ENCODE peak calls at places on chromosomes 13 and 19, in seven cellular contexts. One of them, this sample, is unnamed.

GRCh38 chr13:66312312-66313087 is 917.6 kb downstream of the PCDH9 start:
- DNase-seq in fibroblast of villous mesenchyme: peak
- DNase-seq in mammary epithelial cell: no peak
- DNase-seq in astrocyte: peak
- DNase-seq in A549: peak
- DNase-seq in astrocyte of the spinal cord: peak
- DNase-seq in mesendoderm: no peak
- DNase-seq in this sample: peak

GRCh38 chr19:30069535-30070197 is 127.6 kb downstream of the URI1 start:
- DNase-seq in fibroblast of villous mesenchyme: no peak
- DNase-seq in mammary epithelial cell: no peak
- DNase-seq in astrocyte: no peak
- DNase-seq in A549: no peak
- DNase-seq in astrocyte of the spinal cord: no peak
- DNase-seq in mesendoderm: no peak
- DNase-seq in this sample: no peak

GRCh38 chr19:49771674-49772139 is 4.9 kb downstream of the AP2A1 start:
- DNase-seq in fibroblast of villous mesenchyme: no peak
- DNase-seq in mammary epithelial cell: no peak
- DNase-seq in astrocyte: no peak
- DNase-seq in A549: no peak
- DNase-seq in astrocyte of the spinal cord: no peak
- DNase-seq in mesendoderm: no peak
- DNase-seq in this sample: no peak

GRCh38 chr19:5936308-5936980 is 22.4 kb downstream of the CAPS start:
- DNase-seq in fibroblast of villous mesenchyme: no peak
- DNase-seq in mammary epithelial cell: no peak
- DNase-seq in astrocyte: no peak
- DNase-seq in A549: no peak
- DNase-seq in astrocyte of the spinal cord: no peak
- DNase-seq in mesendoderm: no peak
- DNase-seq in this sample: no peak

GRCh38 chr19:35715355-35715809 is 2.4 kb upstream of the KMT2B start:
- DNase-seq in fibroblast of villous mesenchyme: no peak
- DNase-seq in mammary epithelial cell: no peak
- DNase-seq in astrocyte: no peak
- DNase-seq in A549: no peak
- DNase-seq in astrocyte of the spinal cord: no peak
- DNase-seq in mesendoderm: no peak
- DNase-seq in this sample: no peak

GRCh38 chr13:43132228-43132627 is 108.8 kb downstream of the DNAJC15 start:
- DNase-seq in fibroblast of villous mesenchyme: peak
- DNase-seq in mammary epithelial cell: peak
- DNase-seq in astrocyte: peak
- DNase-seq in A549: peak
- DNase-seq in astrocyte of the spinal cord: peak
- DNase-seq in mesendoderm: peak
- DNase-seq in this sample: peak

GRCh38 chr13:52925775-52926285 is 77.4 kb upstream of the PCDH8 start:
- DNase-seq in fibroblast of villous mesenchyme: no peak
- DNase-seq in mammary epithelial cell: peak
- DNase-seq in astrocyte: no peak
- DNase-seq in A549: no peak
- DNase-seq in astrocyte of the spinal cord: no peak
- DNase-seq in mesendoderm: no peak
- DNase-seq in this sample: no peak

GRCh38 chr19:10122066-10122465 is 2.4 kb upstream of the EIF3G start:
- DNase-seq in fibroblast of villous mesenchyme: peak
- DNase-seq in mammary epithelial cell: no peak
- DNase-seq in astrocyte: peak
- DNase-seq in A549: no peak
- DNase-seq in astrocyte of the spinal cord: peak
- DNase-seq in mesendoderm: no peak
- DNase-seq in this sample: no peak

GRCh38 chr19:37930416-37930815 is 23.4 kb downstream of the SIPA1L3 start:
- DNase-seq in fibroblast of villous mesenchyme: no peak
- DNase-seq in mammary epithelial cell: no peak
- DNase-seq in astrocyte: peak
- DNase-seq in A549: no peak
- DNase-seq in astrocyte of the spinal cord: no peak
- DNase-seq in mesendoderm: no peak
- DNase-seq in this sample: peak

DNA sequence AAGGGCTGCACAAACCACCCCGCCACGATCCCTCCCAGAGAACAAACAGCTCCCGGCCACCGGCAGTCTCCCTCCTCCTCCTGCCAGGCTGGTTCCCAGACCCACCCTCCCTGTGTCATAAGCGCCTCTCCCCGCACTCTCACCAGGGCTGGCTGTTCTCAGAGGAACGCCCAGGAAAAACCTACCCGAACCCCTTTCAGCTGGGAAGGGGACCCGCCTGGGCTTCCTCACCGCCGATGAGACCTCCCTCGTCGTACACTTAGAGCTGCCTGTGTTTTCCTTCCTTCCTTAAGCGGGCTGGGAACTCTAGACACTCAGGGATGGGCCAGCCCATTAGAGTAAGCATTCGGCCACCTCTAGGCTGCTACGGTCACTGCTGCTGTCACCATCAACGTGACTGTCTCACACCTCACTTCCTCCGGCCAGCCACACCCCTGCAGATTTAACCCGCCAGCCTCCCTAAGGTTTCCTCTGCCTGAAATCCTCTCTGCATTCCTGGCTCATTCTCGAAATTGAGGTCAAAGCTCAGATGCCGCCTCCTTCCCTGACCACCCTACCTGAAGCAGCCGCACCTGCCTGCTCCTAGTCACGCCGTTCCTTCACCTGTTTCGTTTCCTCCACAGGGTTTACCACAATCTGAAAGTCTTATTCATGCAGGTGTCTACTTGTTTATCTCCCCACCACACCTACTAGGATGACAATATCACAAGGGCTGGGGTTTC is 6.3 kb upstream of the RDH13 start:
- DNase-seq in fibroblast of villous mesenchyme: no peak
- DNase-seq in mammary epithelial cell: peak
- DNase-seq in astrocyte: no peak
- DNase-seq in A549: peak
- DNase-seq in astrocyte of the spinal cord: peak
- DNase-seq in mesendoderm: peak
- DNase-seq in this sample: no peak
- H3K4me3 ChIP-seq in fibroblast of villous mesenchyme: no peak
- H3K4me3 ChIP-seq in mammary epithelial cell: peak
- H3K4me3 ChIP-seq in astrocyte: no peak
- H3K4me3 ChIP-seq in A549: peak
- H3K4me3 ChIP-seq in astrocyte of the spinal cord: no peak
- H3K4me3 ChIP-seq in mesendoderm: peak
- H3K4me3 ChIP-seq in this sample: no peak

GRCh38 chr19:48735031-48735615 is 5.3 kb downstream of the RASIP1 start:
- DNase-seq in fibroblast of villous mesenchyme: no peak
- DNase-seq in mammary epithelial cell: no peak
- DNase-seq in astrocyte: peak
- DNase-seq in A549: peak
- DNase-seq in astrocyte of the spinal cord: peak
- DNase-seq in mesendoderm: peak
- DNase-seq in this sample: peak
- H3K4me3 ChIP-seq in fibroblast of villous mesenchyme: peak
- H3K4me3 ChIP-seq in mammary epithelial cell: no peak
- H3K4me3 ChIP-seq in astrocyte: peak
- H3K4me3 ChIP-seq in A549: peak
- H3K4me3 ChIP-seq in astrocyte of the spinal cord: peak
- H3K4me3 ChIP-seq in mesendoderm: peak
- H3K4me3 ChIP-seq in this sample: peak

GRCh38 chr19:58387338-58388174 is 487 bp downstream of the RPS5 start:
- DNase-seq in fibroblast of villous mesenchyme: no peak
- DNase-seq in mammary epithelial cell: no peak
- DNase-seq in astrocyte: no peak
- DNase-seq in A549: no peak
- DNase-seq in astrocyte of the spinal cord: no peak
- DNase-seq in mesendoderm: peak
- DNase-seq in this sample: peak

GRCh38 chr19:58386166-58386575 is 898 bp upstream of the RPS5 start:
- DNase-seq in fibroblast of villous mesenchyme: no peak
- DNase-seq in mammary epithelial cell: no peak
- DNase-seq in astrocyte: no peak
- DNase-seq in A549: no peak
- DNase-seq in astrocyte of the spinal cord: no peak
- DNase-seq in mesendoderm: no peak
- DNase-seq in this sample: no peak

GRCh38 chr19:58386576-58387337 is at the start of gene RPS5:
- DNase-seq in fibroblast of villous mesenchyme: peak
- DNase-seq in mammary epithelial cell: peak
- DNase-seq in astrocyte: peak
- DNase-seq in A549: peak
- DNase-seq in astrocyte of the spinal cord: peak
- DNase-seq in mesendoderm: peak
- DNase-seq in this sample: peak

GRCh38 chr19:58385313-58386165 is 1.5 kb upstream of the RPS5 start:
- DNase-seq in fibroblast of villous mesenchyme: no peak
- DNase-seq in mammary epithelial cell: no peak
- DNase-seq in astrocyte: no peak
- DNase-seq in A549: no peak
- DNase-seq in astrocyte of the spinal cord: no peak
- DNase-seq in mesendoderm: no peak
- DNase-seq in this sample: peak

DNA sequence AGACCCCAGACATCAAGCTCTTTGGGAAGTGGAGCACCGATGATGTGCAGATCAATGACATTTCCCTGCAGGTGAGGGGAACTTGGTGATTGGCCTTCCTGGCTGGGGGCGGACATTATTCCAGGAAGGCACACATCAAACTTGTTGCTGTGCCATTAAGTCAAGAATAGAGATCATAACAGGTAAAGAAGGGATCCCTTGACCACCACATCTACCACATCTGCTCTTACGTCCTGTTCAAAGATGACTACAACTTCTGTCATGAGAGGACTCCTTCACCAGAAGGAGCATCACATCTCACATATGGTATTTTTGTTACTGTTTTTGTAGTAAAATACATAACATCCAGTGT is 1.1 kb downstream of the RPS5 start:
- DNase-seq in fibroblast of villous mesenchyme: no peak
- DNase-seq in mammary epithelial cell: no peak
- DNase-seq in astrocyte: no peak
- DNase-seq in A549: no peak
- DNase-seq in astrocyte of the spinal cord: no peak
- DNase-seq in mesendoderm: no peak
- DNase-seq in this sample: no peak
- H3K4me3 ChIP-seq in fibroblast of villous mesenchyme: peak
- H3K4me3 ChIP-seq in mammary epithelial cell: peak
- H3K4me3 ChIP-seq in astrocyte: peak
- H3K4me3 ChIP-seq in A549: peak
- H3K4me3 ChIP-seq in astrocyte of the spinal cord: peak
- H3K4me3 ChIP-seq in mesendoderm: no peak
- H3K4me3 ChIP-seq in this sample: peak

DNA sequence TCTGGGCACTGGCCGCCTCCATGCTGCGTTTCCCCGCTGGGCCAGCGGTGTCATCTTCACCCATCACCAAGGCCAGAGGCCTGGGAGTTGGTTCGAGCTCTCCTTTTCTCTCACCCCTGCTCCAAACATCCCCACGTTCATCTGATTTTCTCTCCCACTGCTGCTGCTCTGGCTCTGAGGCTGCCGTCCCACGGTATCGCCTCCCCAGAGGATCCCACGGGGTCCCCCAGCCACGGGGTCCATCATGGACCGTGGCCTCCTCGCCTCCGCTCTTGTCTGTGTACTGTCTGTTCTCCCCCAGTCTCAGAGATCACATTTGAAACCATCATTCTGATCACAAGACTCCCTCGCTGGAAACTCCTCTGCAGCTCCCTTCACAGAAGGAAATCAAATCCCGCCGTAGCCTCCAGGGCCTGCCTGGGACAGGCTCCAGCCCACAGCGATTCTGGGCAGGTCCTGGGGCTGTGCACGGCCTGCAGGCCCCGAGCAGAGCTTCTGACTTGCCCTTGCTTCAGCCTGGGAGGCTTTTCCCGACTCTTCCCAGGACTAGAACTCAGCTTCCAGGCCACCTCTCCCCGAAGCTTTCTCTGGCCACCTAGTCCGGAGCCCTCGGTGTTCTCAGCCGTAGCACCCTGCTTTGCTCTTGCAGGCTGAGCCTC is 64.3 kb downstream of the SOX1 start:
- DNase-seq in fibroblast of villous mesenchyme: no peak
- DNase-seq in mammary epithelial cell: no peak
- DNase-seq in astrocyte: no peak
- DNase-seq in A549: no peak
- DNase-seq in astrocyte of the spinal cord: no peak
- DNase-seq in mesendoderm: no peak
- DNase-seq in this sample: no peak
- H3K4me3 ChIP-seq in fibroblast of villous mesenchyme: no peak
- H3K4me3 ChIP-seq in mammary epithelial cell: no peak
- H3K4me3 ChIP-seq in astrocyte: no peak
- H3K4me3 ChIP-seq in A549: no peak
- H3K4me3 ChIP-seq in astrocyte of the spinal cord: no peak
- H3K4me3 ChIP-seq in mesendoderm: no peak
- H3K4me3 ChIP-seq in this sample: no peak

GRCh38 chr19:56405062-56405461 is 930 bp downstream of the ZNF583 start:
- DNase-seq in fibroblast of villous mesenchyme: no peak
- DNase-seq in mammary epithelial cell: no peak
- DNase-seq in astrocyte: no peak
- DNase-seq in A549: no peak
- DNase-seq in astrocyte of the spinal cord: no peak
- DNase-seq in mesendoderm: no peak
- DNase-seq in this sample: no peak
- H3K4me3 ChIP-seq in fibroblast of villous mesenchyme: peak
- H3K4me3 ChIP-seq in mammary epithelial cell: no peak
- H3K4me3 ChIP-seq in astrocyte: peak
- H3K4me3 ChIP-seq in A549: peak
- H3K4me3 ChIP-seq in astrocyte of the spinal cord: peak
- H3K4me3 ChIP-seq in mesendoderm: peak
- H3K4me3 ChIP-seq in this sample: peak

GRCh38 chr19:3603121-3603841 is 3.4 kb downstream of the TBXA2R start:
- DNase-seq in fibroblast of villous mesenchyme: no peak
- DNase-seq in mammary epithelial cell: no peak
- DNase-seq in astrocyte: no peak
- DNase-seq in A549: no peak
- DNase-seq in astrocyte of the spinal cord: no peak
- DNase-seq in mesendoderm: no peak
- DNase-seq in this sample: no peak
- H3K4me3 ChIP-seq in fibroblast of villous mesenchyme: no peak
- H3K4me3 ChIP-seq in mammary epithelial cell: no peak
- H3K4me3 ChIP-seq in astrocyte: no peak
- H3K4me3 ChIP-seq in A549: no peak
- H3K4me3 ChIP-seq in astrocyte of the spinal cord: no peak
- H3K4me3 ChIP-seq in mesendoderm: no peak
- H3K4me3 ChIP-seq in this sample: no peak

GRCh38 chr19:861756-862528 is 2.5 kb downstream of the CFD start:
- DNase-seq in fibroblast of villous mesenchyme: no peak
- DNase-seq in mammary epithelial cell: peak
- DNase-seq in astrocyte: no peak
- DNase-seq in A549: peak
- DNase-seq in astrocyte of the spinal cord: peak
- DNase-seq in mesendoderm: peak
- DNase-seq in this sample: peak

GRCh38 chr19:861099-861755 is 1.8 kb downstream of the CFD start:
- DNase-seq in fibroblast of villous mesenchyme: no peak
- DNase-seq in mammary epithelial cell: no peak
- DNase-seq in astrocyte: no peak
- DNase-seq in A549: no peak
- DNase-seq in astrocyte of the spinal cord: no peak
- DNase-seq in mesendoderm: no peak
- DNase-seq in this sample: no peak

GRCh38 chr19:860481-861098 is 1.1 kb downstream of the CFD start:
- DNase-seq in fibroblast of villous mesenchyme: peak
- DNase-seq in mammary epithelial cell: peak
- DNase-seq in astrocyte: peak
- DNase-seq in A549: peak
- DNase-seq in astrocyte of the spinal cord: peak
- DNase-seq in mesendoderm: peak
- DNase-seq in this sample: peak

GRCh38 chr19:863305-863620 is 3.8 kb downstream of the CFD start:
- DNase-seq in fibroblast of villous mesenchyme: no peak
- DNase-seq in mammary epithelial cell: no peak
- DNase-seq in astrocyte: no peak
- DNase-seq in A549: no peak
- DNase-seq in astrocyte of the spinal cord: no peak
- DNase-seq in mesendoderm: no peak
- DNase-seq in this sample: no peak

GRCh38 chr19:862529-863304 is 3.3 kb downstream of the CFD start:
- DNase-seq in fibroblast of villous mesenchyme: peak
- DNase-seq in mammary epithelial cell: peak
- DNase-seq in astrocyte: no peak
- DNase-seq in A549: peak
- DNase-seq in astrocyte of the spinal cord: peak
- DNase-seq in mesendoderm: peak
- DNase-seq in this sample: peak
- H3K4me3 ChIP-seq in fibroblast of villous mesenchyme: no peak
- H3K4me3 ChIP-seq in mammary epithelial cell: no peak
- H3K4me3 ChIP-seq in astrocyte: no peak
- H3K4me3 ChIP-seq in A549: no peak
- H3K4me3 ChIP-seq in astrocyte of the spinal cord: no peak
- H3K4me3 ChIP-seq in mesendoderm: no peak
- H3K4me3 ChIP-seq in this sample: no peak

This sample was measured in choroid plexus epithelial cell.